ENCODE peak calls at places on chromosomes 13 and 19, in four cellular contexts. G is ELR, W is hypothalamus, X is substantia nigra. Y is an unnamed sample.

GRCh38 chr19:50843205-50843604 is 9.8 kb upstream of the KLK15 start:
- DNase-seq in G (no peak), W (no peak), X (no peak), Y (no peak)

GRCh38 chr13:48804836-48805601 is 151.3 kb downstream of the CYSLTR2 start:
- DNase-seq in G (peak; percentile 44), W (no peak), X (no peak), Y (no peak)

GRCh38 chr19:43723588-43723987 is 7.7 kb downstream of the IRGC start:
- DNase-seq in G (peak; percentile 50), X (no peak), W (no peak), Y (peak; percentile 13)

GRCh38 chr13:32713397-32713796 is 127.1 kb downstream of the PDS5B start:
- DNase-seq in G (no peak), X (no peak), W (no peak), Y (no peak)

GRCh38 chr19:44948763-44949374 is 3.0 kb downstream of the APOC2 start:
- DNase-seq in X (no peak), G (no peak), W (no peak), Y (no peak)

GRCh38 chr19:17557461-17557860 is 2.0 kb downstream of the COLGALT1 start:
- DNase-seq in W (no peak), X (no peak), G (no peak), Y (no peak)

GRCh38 chr19:58053480-58054156 is 5.5 kb upstream of the ZNF135 start:
- DNase-seq in G (no peak), W (no peak), X (no peak), Y (no peak)

GRCh38 chr13:45773236-45773635 is 71.1 kb downstream of the CBY2 start:
- DNase-seq in W (no peak), X (no peak), G (peak; percentile 19), Y (peak; percentile 90)

GRCh38 chr13:28412981-28413380 is 81.9 kb downstream of the FLT1 start:
- DNase-seq in W (no peak), X (no peak), G (no peak), Y (no peak)

GRCh38 chr13:94312511-94313191 is 166.8 kb downstream of the DCT start:
- DNase-seq in X (no peak), W (no peak), G (no peak), Y (peak; percentile 23)

GRCh38 chr19:10115392-10116084 is 4.0 kb downstream of the P2RY11 start:
- DNase-seq in X (no peak), W (no peak), G (no peak), Y (no peak)

GRCh38 chr19:2333027-2333806 is 4.7 kb downstream of the SPPL2B start:
- DNase-seq in W (no peak), G (no peak), X (no peak), Y (no peak)

GRCh38 chr19:2982983-2983350 is 5.6 kb downstream of the TLE6 start:
- DNase-seq in W (peak; percentile 21), G (no peak), X (peak; percentile 43), Y (peak; percentile 31)

GRCh38 chr13:67299072-67299635 is 69.0 kb upstream of the PCDH9 start:
- DNase-seq in W (no peak), X (no peak), G (peak; percentile 87), Y (peak; percentile 88)

GRCh38 chr13:29654807-29655547 is 59.5 kb upstream of the SLC7A1 start:
- DNase-seq in W (no peak), X (no peak), G (peak; percentile 89), Y (peak; percentile 24)

GRCh38 chr13:113155982-113156655 is 2.3 kb upstream of the PROZ start:
- DNase-seq in G (peak; percentile 16), W (no peak), X (no peak), Y (no peak)

GRCh38 chr19:46951236-46951986 is 68.2 kb upstream of the NPAS1 start:
- DNase-seq in W (no peak), G (peak; percentile 93), X (no peak), Y (peak; percentile 97)

GRCh38 chr13:41995946-41996345 is 35.0 kb upstream of the VWA8 start:
- DNase-seq in X (no peak), G (peak; percentile 11), W (no peak), Y (peak; percentile 92)

GRCh38 chr13:23608704-23609413 is 38.6 kb downstream of the TNFRSF19 start:
- DNase-seq in X (no peak), W (no peak), G (peak; percentile 85), Y (no peak)

GRCh38 chr13:72469932-72470331 is 257.5 kb downstream of the MZT1 start:
- DNase-seq in X (no peak), W (no peak), G (no peak), Y (no peak)

GRCh38 chr19:49149652-49150105 is 5.5 kb downstream of the HRC start:
- DNase-seq in G (peak; percentile 87), X (peak; percentile 59), W (peak; percentile 58), Y (peak; percentile 41)

GRCh38 chr19:11321206-11322126 is 18.0 kb downstream of the RAB3D start:
- DNase-seq in X (no peak), W (no peak), G (no peak), Y (no peak)

GRCh38 chr13:68927387-68928026 is 1180.1 kb upstream of the ATXN8OS start:
- DNase-seq in W (no peak), X (no peak), G (peak; percentile 43), Y (peak; percentile 3)

GRCh38 chr19:16330368-16330801 is 5.8 kb downstream of the KLF2 start:
- DNase-seq in G (peak; percentile 99), W (no peak), X (no peak), Y (peak; percentile 93)

GRCh38 chr19:38037151-38037611 is 130.2 kb downstream of the SIPA1L3 start:
- DNase-seq in X (no peak), W (no peak), G (no peak), Y (no peak)

GRCh38 chr13:27280009-27280646 is 9.5 kb downstream of the RASL11A start:
- DNase-seq in X (no peak), W (no peak), G (peak; percentile 22), Y (no peak)

GRCh38 chr13:105139380-105140285 is 1395.8 kb downstream of the EFNB2 start:
- DNase-seq in W (no peak), X (no peak), G (no peak), Y (peak; percentile 3)

GRCh38 chr13:45412274-45413049 is 5.7 kb downstream of the SLC25A30 start:
- DNase-seq in G (peak; percentile 19), X (no peak), W (no peak), Y (peak; percentile 24)

GRCh38 chr19:2856457-2857055 is 10.6 kb upstream of the ZNF556 start:
- DNase-seq in X (no peak), W (no peak), G (no peak), Y (no peak)

GRCh38 chr13:75194717-75195116 is 287.3 kb downstream of the TBC1D4 start:
- DNase-seq in X (no peak), G (no peak), W (no peak), Y (no peak)

GRCh38 chr13:34044660-34045080 is 226.7 kb downstream of the RFC3 start:
- DNase-seq in W (no peak), X (no peak), G (peak; percentile 90), Y (peak; percentile 97)

GRCh38 chr13:84654654-84655244 is 772.5 kb upstream of the SLITRK1 start:
- DNase-seq in G (no peak), X (no peak), W (no peak), Y (no peak)